ENCODE peak calls at places on chromosomes 4 and X, in four cellular contexts. S, U, D and W are unnamed samples.
A peak's percentile ranks its signal among the peaks of the same experiment; 100 is the strongest.

GRCh38 chr4:81595287-81595686 is 123.6 kb upstream of the RASGEF1B start:
- DNase-seq in U (no peak), D (no peak), S (no peak), W (no peak)

GRCh38 chr4:4694296-4694772 is 152.5 kb upstream of the STX18 start:
- DNase-seq in D (no peak), S (no peak), U (peak; percentile 19), W (no peak)

GRCh38 chr4:110012917-110013316 is 100.2 kb downstream of the EGF start:
- DNase-seq in U (no peak), S (no peak), D (no peak), W (no peak)

GRCh38 chr4:16026155-16026761 is 57.6 kb downstream of the PROM1 start:
- DNase-seq in U (peak; percentile 65), D (no peak), S (no peak), W (peak; percentile 24)

GRCh38 chrX:14817559-14817958 is 55.3 kb downstream of the FANCB start:
- DNase-seq in D (no peak), S (no peak), U (no peak), W (no peak)

GRCh38 chrX:69556094-69557011 is 52.2 kb downstream of the NALF2 start:
- DNase-seq in D (no peak), U (peak; percentile 0), S (no peak), W (peak; percentile 43)

GRCh38 chr4:141807501-141807900 is 171.1 kb downstream of the IL15 start:
- DNase-seq in S (no peak), D (no peak), U (no peak), W (no peak)

GRCh38 chr4:20832821-20833220 is 132.6 kb downstream of the PACRGL start:
- DNase-seq in D (no peak), U (no peak), S (no peak), W (no peak)

GRCh38 chr4:76886214-76886613 is 11.7 kb downstream of the SOWAHB start:
- DNase-seq in D (no peak), U (no peak), S (no peak), W (no peak)

GRCh38 chr4:100949350-100949935 is 397.9 kb downstream of the PPP3CA start:
- DNase-seq in U (no peak), S (no peak), D (no peak), W (no peak)

GRCh38 chr4:56048621-56049427 is 100.1 kb downstream of the CEP135 start:
- DNase-seq in U (peak; percentile 77), D (peak; percentile 83), S (peak; percentile 64), W (peak; percentile 68)

GRCh38 chr4:107843394-107843793 is 18.7 kb downstream of the SGMS2 start:
- DNase-seq in S (no peak), D (no peak), U (no peak), W (no peak)

GRCh38 chrX:107571296-107571998 is 56.9 kb upstream of the PRPS1 start:
- DNase-seq in S (no peak), U (no peak), D (no peak), W (peak; percentile 61)

GRCh38 chrX:30489323-30489722 is 88.2 kb downstream of the TASL start:
- DNase-seq in U (no peak), S (no peak), D (no peak), W (peak; percentile 24)

GRCh38 chr4:76782837-76783236 is 115.1 kb downstream of the SOWAHB start:
- DNase-seq in U (peak; percentile 52), D (no peak), S (no peak), W (no peak)

GRCh38 chrX:44317196-44317595 is 26.3 kb downstream of the EFHC2 start:
- DNase-seq in S (no peak), U (no peak), D (no peak), W (no peak)

GRCh38 chr4:37928896-37929537 is 31.2 kb upstream of the PTTG2 start:
- DNase-seq in U (no peak), S (no peak), D (no peak), W (no peak)

GRCh38 chr4:152165146-152165545 is 370.7 kb downstream of the FBXW7 start:
- DNase-seq in U (no peak), S (no peak), D (no peak), W (no peak)

GRCh38 chr4:100086766-100087431 is 103.4 kb downstream of the DDIT4L start:
- DNase-seq in D (no peak), U (peak; percentile 10), S (no peak), W (peak; percentile 3)

GRCh38 chr4:81546777-81547176 is 75.1 kb upstream of the RASGEF1B start:
- DNase-seq in D (no peak), U (no peak), S (no peak), W (no peak)

GRCh38 chr4:124785645-124786044 is 73.1 kb upstream of the ANKRD50 start:
- DNase-seq in U (no peak), S (no peak), D (no peak), W (no peak)

GRCh38 chr4:156322592-156322991 is 368.9 kb upstream of the CTSO start:
- DNase-seq in S (no peak), U (no peak), D (no peak), W (no peak)

GRCh38 chr4:157185363-157185762 is 35.2 kb upstream of the GRIA2 start:
- DNase-seq in D (no peak), U (no peak), S (no peak), W (no peak)

GRCh38 chr4:95548738-95549245 is at the start of gene UNC5C:
- DNase-seq in U (no peak), D (peak; percentile 83), S (peak; percentile 48), W (peak; percentile 7)

GRCh38 chrX:78708171-78708570 is 39.3 kb upstream of the LPAR4 start:
- DNase-seq in U (no peak), S (peak; percentile 8), D (no peak), W (peak; percentile 16)

GRCh38 chr4:16337936-16338335 is 111.7 kb upstream of the TAPT1 start:
- DNase-seq in D (no peak), U (no peak), S (no peak), W (no peak)